ENCODE peak calls at places on chromosomes 12 and 14, in eight cellular contexts. T is stimulated activated naive B cell treated with anti-CD40 and anti-IgM and Interleukin-4, amounts not matched to agents 10 μg/mL and 1 μg/mL and 100 μg/mL, for 72 hours; K is NCI-H510A treated with DMSO at 0.1 percent for 48 hours; U is iris pigment epithelial cell; V is kidney glomerular epithelial cell; G is activated naive CD4-positive, alpha-beta T cell treated with anti-CD3 and anti-CD28 coated beads, Interleukin-2, amount 50 U/mL, for 16 hours; B is activated CD4-positive, alpha-beta T cell treated with anti-CD3 and anti-CD28 coated beads, Interleukin-2, amount 50 U/mL, for 1 hour; I is GDM1. R is an unnamed sample.

GRCh38 chr12:93126069-93126474 is 197.0 kb upstream of the EEA1 start:
- DNase-seq in V (no peak), U (no peak), T (peak), K (no peak), I (no peak), B (no peak), G (no peak), R (no peak)

GRCh38 chr12:117236456-117237001 is 46.3 kb upstream of the FBXO21 start:
- DNase-seq in U (peak), G (peak), I (peak), T (peak), K (peak), V (peak), B (peak), R (peak)

GRCh38 chr12:62484234-62484633 is 17.6 kb downstream of the MON2 start:
- DNase-seq in I (no peak), T (no peak), U (peak), V (peak), B (no peak), G (no peak), K (no peak), R (no peak)

GRCh38 chr12:117402363-117402762 is 40.9 kb upstream of the NOS1 start:
- DNase-seq in T (no peak), U (no peak), G (no peak), I (no peak), V (no peak), K (no peak), B (no peak), R (no peak)

GRCh38 chr12:128572311-128572810 is 251.4 kb downstream of the SLC15A4 start:
- DNase-seq in B (no peak), K (no peak), I (no peak), U (no peak), G (no peak), T (no peak), V (no peak), R (no peak)

GRCh38 chr14:95222151-95222631 is 64.9 kb upstream of the DICER1 start:
- DNase-seq in T (no peak), K (no peak), G (no peak), V (peak), I (no peak), B (no peak), U (peak), R (no peak)

GRCh38 chr14:103805708-103806107 is 41.7 kb downstream of the PPP1R13B start:
- DNase-seq in G (no peak), U (no peak), K (no peak), B (no peak), V (no peak), T (no peak), I (no peak), R (no peak)

GRCh38 chr12:67920432-67920831 is 68.8 kb upstream of the IFNG-AS1 start:
- DNase-seq in U (no peak), G (no peak), I (no peak), V (peak), K (no peak), T (no peak), B (no peak), R (no peak)

GRCh38 chr12:41189395-41190251 is 1.5 kb downstream of the PDZRN4 start:
- DNase-seq in K (peak), V (no peak), G (no peak), I (no peak), T (no peak), B (no peak), U (peak), R (no peak)